ENCODE peak calls at places on chromosomes 6 and 20, in five cellular contexts. T is lower lobe of right lung, S is ascending aorta, Y is left lung, P is tibial artery. Z is an unnamed sample.

GRCh38 chr6:38688579-38689087 is 14.3 kb downstream of the GLO1 start:
- DNase-seq in S (no peak), T (no peak), P (no peak), Y (no peak), Z (no peak)

GRCh38 chr6:13711384-13711725 is 280 bp downstream of the RANBP9 start:
- DNase-seq in Y (no peak), T (no peak), P (no peak), S (no peak), Z (peak; percentile 79)

GRCh38 chr6:13703496-13703895 is 8.1 kb downstream of the RANBP9 start:
- DNase-seq in P (no peak), T (no peak), S (no peak), Y (no peak), Z (no peak)

GRCh38 chr6:30926644-30927043 is 5.3 kb downstream of the SFTA2 start:
- DNase-seq in S (no peak), T (peak; percentile 84), P (no peak), Y (peak; percentile 73), Z (no peak)

GRCh38 chr6:143232849-143233248 is 172.2 kb downstream of the AIG1 start:
- DNase-seq in T (peak; percentile 50), Y (no peak), P (no peak), S (no peak), Z (no peak)

GRCh38 chr6:52108128-52108527 is 20.7 kb upstream of the PKHD1 start:
- DNase-seq in S (no peak), P (no peak), T (no peak), Y (no peak), Z (no peak)

GRCh38 chr6:122692175-122692598 is 82.0 kb downstream of the PKIB start:
- DNase-seq in Y (no peak), S (no peak), P (no peak), T (no peak), Z (no peak)

GRCh38 chr6:41475737-41476357 is 70.3 kb upstream of the FOXP4 start:
- DNase-seq in Y (no peak), S (no peak), T (no peak), P (no peak), Z (no peak)

GRCh38 chr20:51457281-51457932 is 85.1 kb downstream of the NFATC2 start:
- DNase-seq in Y (peak; percentile 68), S (no peak), T (no peak), P (peak; percentile 80), Z (peak; percentile 52)

GRCh38 chr20:57008217-57008616 is 258.2 kb downstream of the BMP7 start:
- DNase-seq in P (no peak), Y (no peak), S (no peak), T (no peak), Z (no peak)

GRCh38 chr20:36214684-36215256 is 21.5 kb upstream of the AAR2 start:
- DNase-seq in Y (no peak), T (no peak), S (no peak), P (no peak), Z (no peak)

GRCh38 chr6:170149681-170150589 is 140.9 kb downstream of the DLL1 start:
- DNase-seq in P (no peak), Y (no peak), T (no peak), S (no peak), Z (no peak)

GRCh38 chr20:24916412-24916811 is 32.7 kb upstream of the CST7 start:
- DNase-seq in Y (no peak), P (no peak), S (no peak), T (no peak), Z (no peak)

GRCh38 chr6:38262609-38263008 is 377.1 kb downstream of the BTBD9 start:
- DNase-seq in T (no peak), S (no peak), P (no peak), Y (no peak), Z (no peak)

GRCh38 chr6:156912431-156912830 is 135.3 kb downstream of the ARID1B start:
- DNase-seq in S (no peak), P (no peak), Y (no peak), T (no peak), Z (no peak)

GRCh38 chr6:137489410-137490371 is 4.5 kb downstream of the OLIG3 start:
- DNase-seq in S (no peak), Y (no peak), P (no peak), T (peak; percentile 48), Z (no peak)

GRCh38 chr6:47700051-47700450 is 1.7 kb downstream of the ADGRF4 start:
- DNase-seq in Y (no peak), T (no peak), P (no peak), S (no peak), Z (no peak)

GRCh38 chr6:37785002-37785687 is 34.4 kb upstream of the ZFAND3 start:
- DNase-seq in S (no peak), Y (no peak), T (no peak), P (no peak), Z (no peak)

GRCh38 chr6:111865049-111865585 is 8.1 kb downstream of the FYN start:
- DNase-seq in P (no peak), S (no peak), Y (no peak), T (no peak), Z (no peak)

GRCh38 chr20:9359561-9360308 is 154.7 kb upstream of the LAMP5 start:
- DNase-seq in T (no peak), Y (no peak), S (no peak), P (no peak), Z (no peak)

GRCh38 chr6:47654255-47654654 is 44.1 kb upstream of the ADGRF4 start:
- DNase-seq in T (no peak), P (no peak), Y (no peak), S (no peak), Z (no peak)

GRCh38 chr6:23414204-23414501 is 711.9 kb upstream of the NRSN1 start:
- DNase-seq in S (no peak), P (no peak), Y (no peak), T (no peak), Z (no peak)

GRCh38 chr20:56409521-56409920 is 2.5 kb upstream of the CASS4 start:
- DNase-seq in P (no peak), S (no peak), Y (no peak), T (no peak), Z (no peak)

GRCh38 chr20:51734876-51735499 is 33.2 kb downstream of the ATP9A start:
- DNase-seq in S (no peak), Y (no peak), P (no peak), T (no peak), Z (no peak)

GRCh38 chr6:1479095-1479494 is 89.7 kb downstream of the FOXF2 start:
- DNase-seq in T (no peak), Y (no peak), S (no peak), P (no peak), Z (no peak)

GRCh38 chr20:35055445-35056276 is 36.9 kb downstream of the TRPC4AP start:
- DNase-seq in Y (no peak), T (no peak), S (peak; percentile 76), P (no peak), Z (no peak)

GRCh38 chr6:73481969-73482368 is 20.4 kb downstream of the MTO1 start:
- DNase-seq in P (no peak), S (no peak), Y (no peak), T (no peak), Z (no peak)

GRCh38 chr6:73800997-73801396 is 105.0 kb downstream of the CD109 start:
- DNase-seq in P (no peak), T (no peak), S (no peak), Y (no peak), Z (no peak)

GRCh38 chr20:2692036-2692885 is at the start of gene EBF4:
- DNase-seq in T (peak; percentile 58), S (peak; percentile 71), Y (peak; percentile 37), P (peak; percentile 75), Z (no peak)

DNA sequence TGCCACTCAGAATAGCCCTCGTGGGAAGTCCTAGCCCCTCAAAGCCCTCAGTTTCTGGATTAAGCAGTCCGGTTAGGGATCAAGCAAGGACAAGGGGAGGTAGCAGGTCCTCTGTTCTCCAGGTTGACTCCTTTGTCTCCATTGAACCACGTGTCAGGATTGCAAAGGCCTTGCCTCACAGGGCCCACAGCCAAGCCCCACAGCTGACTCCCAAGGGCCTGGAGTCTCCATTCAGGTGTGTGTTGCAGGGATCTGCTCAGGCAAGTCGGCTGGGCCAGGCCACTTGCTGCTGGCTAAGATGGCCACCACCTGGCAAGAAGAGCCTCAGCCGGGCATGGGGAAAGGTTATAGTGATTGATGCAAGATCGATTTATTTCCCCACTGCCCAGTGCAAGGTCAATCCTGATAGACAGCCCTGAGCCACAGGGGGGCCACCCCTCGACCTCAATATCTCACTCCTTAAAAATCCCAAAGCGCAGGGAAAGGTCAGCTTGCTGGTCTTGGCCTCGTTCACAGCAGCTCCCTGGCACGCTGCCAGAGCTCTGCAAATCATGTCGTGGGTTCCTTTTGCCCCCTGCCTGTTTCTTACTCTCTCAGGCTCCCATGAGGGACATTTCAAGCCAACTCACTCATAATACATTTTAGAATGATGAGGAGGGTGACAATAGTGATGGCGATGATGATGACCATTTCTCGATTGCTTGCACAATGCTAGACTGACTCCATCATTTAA is 75.9 kb downstream of the EDN3 start:
- DNase-seq in Y (no peak), T (no peak), S (no peak), P (no peak), Z (no peak)
- H3K27ac ChIP-seq in Y (no peak overlapping the region), T (no peak overlapping the region), S (no peak overlapping the region), P (no peak overlapping the region), Z (no peak overlapping the region)

GRCh38 chr20:59520814-59521213 is 83.5 kb upstream of the PHACTR3 start:
- DNase-seq in T (no peak), S (no peak), P (no peak), Y (no peak), Z (no peak)

GRCh38 chr20:59525500-59526241 is 78.7 kb upstream of the PHACTR3 start:
- DNase-seq in S (no peak), P (no peak), Y (no peak), T (no peak), Z (no peak)

GRCh38 chr20:59526242-59527225 is 77.8 kb upstream of the PHACTR3 start:
- DNase-seq in P (no peak), T (no peak), Y (no peak), S (no peak), Z (no peak)
- TF ChIP-seq CTCF in P (no peak), T (no peak), Y (no peak), S (no peak), Z (no peak)

GRCh38 chr6:35024601-35025054 is 116.5 kb downstream of the TCP11 start:
- DNase-seq in T (peak; percentile 81), S (peak; percentile 82), P (no peak), Y (peak; percentile 79), Z (no peak)
- H3K4me3 ChIP-seq in T (no peak overlapping the region), S (no peak overlapping the region), P (no peak overlapping the region), Y (no peak overlapping the region), Z (peak overlapping the region; percentile 23)

DNA sequence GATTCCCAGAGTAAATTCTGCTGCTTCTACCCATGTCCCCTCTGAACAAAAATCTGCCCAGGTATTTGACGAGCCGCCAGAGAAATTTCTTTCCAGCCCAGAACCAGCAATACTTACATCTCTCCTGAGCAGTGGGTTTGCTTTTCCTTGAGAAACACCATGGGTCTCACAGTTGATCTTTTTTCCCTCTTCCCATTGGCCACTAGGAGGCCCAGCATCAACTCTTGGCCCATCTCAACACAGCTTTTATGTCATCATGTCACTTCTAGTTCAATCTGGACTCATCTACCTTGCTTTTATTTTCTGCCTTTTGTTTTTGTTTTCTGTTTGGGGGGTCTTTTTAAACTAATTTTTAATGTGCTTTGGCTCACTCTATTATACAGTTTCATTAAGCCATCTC is 18.8 kb downstream of the MAFB start:
- DNase-seq in Y (no peak), T (no peak), P (no peak), S (no peak), Z (no peak)
- H3K27ac ChIP-seq in Y (no peak overlapping the region), T (no peak overlapping the region), P (no peak overlapping the region), S (no peak overlapping the region), Z (no peak overlapping the region)

Z was measured in coronary artery.